ENCODE peak calls at places on chromosomes 4 and X, in six cellular contexts. J, H, U, Z, V and S are unnamed samples.

GRCh38 chr4:46146993-46147392 is 23.1 kb upstream of the GABRG1 start:
- DNase-seq in J (no peak), V (no peak), H (no peak), Z (no peak), U (no peak), S (no peak)

GRCh38 chr4:87904627-87905026 is 70.9 kb upstream of the SPP1 start:
- DNase-seq in H (no peak), Z (no peak), U (no peak), J (no peak), V (no peak), S (no peak)

GRCh38 chr4:141645611-141646340 is 9.4 kb downstream of the IL15 start:
- DNase-seq in J (no peak), U (no peak), Z (peak), V (no peak), H (no peak), S (peak)

GRCh38 chr4:88788424-88788823 is 90.8 kb upstream of the NAP1L5 start:
- DNase-seq in U (no peak), H (no peak), Z (no peak), J (no peak), V (no peak), S (no peak)

GRCh38 chr4:10006604-10007435 is 14.5 kb downstream of the SLC2A9 start:
- DNase-seq in U (no peak), V (peak), H (no peak), Z (peak), J (no peak), S (peak)

GRCh38 chr4:4985844-4986243 is 33.4 kb downstream of the CYTL1 start:
- DNase-seq in Z (no peak), J (no peak), V (no peak), U (peak), H (no peak), S (no peak)

GRCh38 chr4:180197471-180197870 is 2045.7 kb upstream of the TENM3 start:
- DNase-seq in H (no peak), Z (no peak), U (no peak), J (no peak), V (no peak), S (no peak)

GRCh38 chr4:8316251-8316771 is 46.8 kb downstream of the HTRA3 start:
- DNase-seq in U (no peak), Z (no peak), J (no peak), H (peak), V (no peak), S (no peak)

GRCh38 chrX:150486011-150486410 is 82.4 kb upstream of the MTM1 start:
- DNase-seq in U (peak), Z (peak), V (no peak), H (no peak), J (peak), S (peak)

GRCh38 chr4:122749704-122750454 is 17.4 kb downstream of the BBS12 start:
- DNase-seq in U (no peak), V (no peak), Z (no peak), J (no peak), H (no peak), S (no peak)

GRCh38 chr4:132866616-132867015 is 282.5 kb upstream of the PCDH10 start:
- DNase-seq in Z (no peak), J (no peak), U (no peak), V (no peak), H (no peak), S (no peak)

GRCh38 chrX:12970691-12971202 is 4.2 kb upstream of the TMSB4X start:
- DNase-seq in Z (peak), J (no peak), V (no peak), H (no peak), U (peak), S (peak)
- H3K4me3 ChIP-seq in Z (no peak), J (no peak), V (no peak), H (peak), U (no peak), S (no peak)

GRCh38 chrX:45952030-45952429 is 593.2 kb downstream of the ZNF674 start:
- DNase-seq in V (no peak), U (no peak), H (no peak), Z (no peak), J (no peak), S (no peak)
- TF ChIP-seq CTCF in V (no peak), U (peak), H (no peak), Z (no peak), J (peak), S (no peak)

GRCh38 chrX:10062352-10062751 is 94.4 kb upstream of the CLCN4 start:
- DNase-seq in J (no peak), H (no peak), V (no peak), Z (no peak), U (no peak), S (no peak)
- H3K4me3 ChIP-seq in J (no peak), H (no peak), V (no peak), Z (no peak), U (no peak), S (no peak)

GRCh38 chrX:46260502-46260901 is 284.7 kb downstream of the ZNF674 start:
- DNase-seq in Z (no peak), H (no peak), U (no peak), V (no peak), J (no peak), S (no peak)
- TF ChIP-seq CTCF in Z (no peak), H (no peak), U (no peak), V (no peak), J (no peak), S (no peak)

GRCh38 chr4:76144546-76144945 is 3.7 kb downstream of the NUP54 start:
- DNase-seq in J (no peak), Z (no peak), V (no peak), H (no peak), U (no peak), S (no peak)
- H3K4me3 ChIP-seq in J (no peak), Z (no peak), V (no peak), H (no peak), U (no peak), S (no peak)

GRCh38 chrX:153635788-153636668 is 11.0 kb upstream of the DUSP9 start:
- DNase-seq in H (no peak), Z (no peak), V (no peak), J (no peak), U (peak), S (peak)
- TF ChIP-seq CTCF in H (no peak), Z (peak), V (no peak), J (peak), U (peak), S (peak)